ENCODE peak calls at places on chromosomes 4 and X, in five cellular contexts. L, B, Y, A and V are unnamed samples.

GRCh38 chr4:20276848-20277247 is 25.1 kb downstream of the SLIT2 start:
- DNase-seq in L (no peak), B (no peak), Y (no peak), A (no peak), V (no peak)

GRCh38 chr4:156517546-156517945 is 454.1 kb downstream of the PDGFC start:
- DNase-seq in L (no peak), B (no peak), Y (no peak), A (no peak), V (no peak)

GRCh38 chr4:24843121-24843520 is 47.7 kb downstream of the SOD3 start:
- DNase-seq in L (no peak), B (no peak), Y (no peak), A (no peak), V (no peak)

GRCh38 chr4:129254526-129254925 is 158.6 kb downstream of the C4orf33 start:
- DNase-seq in L (no peak), B (no peak), Y (no peak), A (no peak), V (no peak)

GRCh38 chr4:41613782-41614181 is 75.8 kb downstream of the LIMCH1 start:
- DNase-seq in L (no peak), B (no peak), Y (no peak), A (no peak), V (no peak)

GRCh38 chr4:170008376-170008775 is 17.8 kb downstream of the MFAP3L start:
- DNase-seq in L (peak), B (no peak), Y (no peak), A (no peak), V (no peak)

GRCh38 chr4:110639207-110640092 is 16.6 kb upstream of the PITX2 start:
- DNase-seq in L (no peak), B (no peak), Y (no peak), A (no peak), V (no peak)

GRCh38 chr4:95764961-95765360 is 74.9 kb upstream of the PDHA2 start:
- DNase-seq in L (no peak), B (no peak), Y (no peak), A (no peak), V (no peak)

GRCh38 chrX:31012509-31013025 is 59.3 kb downstream of the FTHL17 start:
- DNase-seq in L (no peak), B (no peak), Y (no peak), A (no peak), V (no peak)

GRCh38 chr4:48223633-48224295 is 45.9 kb downstream of the TEC start:
- DNase-seq in L (no peak), B (no peak), Y (no peak), A (no peak), V (no peak)

GRCh38 chr4:174429701-174430100 is 92.6 kb downstream of the HPGD start:
- DNase-seq in L (no peak), B (no peak), Y (no peak), A (no peak), V (no peak)

GRCh38 chrX:122914256-122914655 is 269.8 kb upstream of the GRIA3 start:
- DNase-seq in L (no peak), B (no peak), Y (no peak), A (no peak), V (no peak)

GRCh38 chr4:2101346-2102044 is 42.4 kb downstream of the NAT8L start:
- DNase-seq in L (peak), B (no peak), Y (no peak), A (no peak), V (no peak)

GRCh38 chrX:154024271-154024670 is 4.6 kb upstream of the IRAK1 start:
- DNase-seq in L (no peak), B (no peak), Y (no peak), A (no peak), V (no peak)

GRCh38 chr4:121823505-121824170 is at the start of gene CCNA2:
- DNase-seq in L (peak), B (peak), Y (peak), A (peak), V (peak)

GRCh38 chrX:142359359-142359758 is 154.3 kb upstream of the MAGEC2 start:
- DNase-seq in L (no peak), B (no peak), Y (no peak), A (no peak), V (no peak)

GRCh38 chrX:120244735-120245498 is 5.7 kb upstream of the ZBTB33 start:
- DNase-seq in L (peak), B (peak), Y (peak), A (peak), V (peak)

GRCh38 chr4:31530555-31530954 is 810.4 kb downstream of the PCDH7 start:
- DNase-seq in L (no peak), B (no peak), Y (no peak), A (no peak), V (no peak)

GRCh38 chr4:172480471-172480870 is 667.3 kb downstream of the GALNTL6 start:
- DNase-seq in L (no peak), B (no peak), Y (no peak), A (no peak), V (no peak)

GRCh38 chr4:110515676-110516075 is 39.7 kb downstream of the ENPEP start:
- DNase-seq in L (no peak), B (no peak), Y (no peak), A (no peak), V (no peak)

GRCh38 chrX:3589474-3589873 is 124.0 kb downstream of the PRKX start:
- DNase-seq in L (no peak), B (no peak), Y (no peak), A (no peak), V (no peak)

GRCh38 chr4:169975837-169976796 is 50.1 kb downstream of the MFAP3L start:
- DNase-seq in L (no peak), B (no peak), Y (no peak), A (no peak), V (no peak)

GRCh38 chrX:12978205-12979010 is 3.5 kb downstream of the TMSB4X start:
- DNase-seq in L (peak), B (peak), Y (no peak), A (peak), V (no peak)

GRCh38 chrX:68726366-68726765 is 78.9 kb downstream of the STARD8 start:
- DNase-seq in L (no peak), B (no peak), Y (no peak), A (no peak), V (no peak)

GRCh38 chrX:38138157-38138556 is 82.5 kb downstream of the SRPX start:
- DNase-seq in L (no peak), B (no peak), Y (no peak), A (no peak), V (no peak)